ENCODE peak calls at places on chromosome 9, in ten cellular contexts. R, W, G, Y, X, J, N, T, D and Z are unnamed samples.

GRCh38 chr9:122941560-122942234 is 877 bp downstream of the RABGAP1 start:
- DNase-seq in R (no peak), W (peak), G (no peak), Y (no peak), X (no peak), J (peak), N (no peak), T (no peak), D (no peak), Z (no peak)

GRCh38 chr9:94920439-94920951 is 194.0 kb downstream of the AOPEP start:
- DNase-seq in R (no peak), W (peak), G (no peak), Y (no peak), X (no peak), J (peak), N (peak), T (no peak), D (no peak), Z (peak)

GRCh38 chr9:68507098-68507795 is 33.4 kb downstream of the TMEM252 start:
- DNase-seq in R (no peak), W (peak), G (peak), Y (no peak), X (no peak), J (peak), N (no peak), T (no peak), D (no peak), Z (no peak)

GRCh38 chr9:126009047-126009446 is 261.9 kb downstream of the PBX3 start:
- DNase-seq in R (no peak), W (no peak), G (peak), Y (no peak), X (peak), J (no peak), N (no peak), T (no peak), D (no peak), Z (no peak)

GRCh38 chr9:108994695-108995094 is 18.6 kb downstream of the CTNNAL1 start:
- DNase-seq in R (no peak), W (no peak), G (peak), Y (no peak), X (no peak), J (peak), N (peak), T (no peak), D (no peak), Z (no peak)

GRCh38 chr9:470795-471194 is 256.1 kb downstream of the DOCK8 start:
- DNase-seq in R (no peak), W (no peak), G (peak), Y (no peak), X (no peak), J (no peak), N (no peak), T (no peak), D (no peak), Z (no peak)

GRCh38 chr9:125074976-125075375 is 68.4 kb downstream of the SCAI start:
- DNase-seq in R (no peak), W (no peak), G (no peak), Y (no peak), X (no peak), J (no peak), N (no peak), T (no peak), D (no peak), Z (no peak)

GRCh38 chr9:95605087-95605486 is 88.3 kb upstream of the PTCH1 start:
- DNase-seq in R (no peak), W (no peak), G (no peak), Y (no peak), X (no peak), J (no peak), N (no peak), T (no peak), D (no peak), Z (no peak)

GRCh38 chr9:133103987-133104505 is 17.0 kb downstream of the RALGDS start:
- DNase-seq in R (no peak), W (no peak), G (no peak), Y (no peak), X (no peak), J (no peak), N (no peak), T (no peak), D (no peak), Z (no peak)

GRCh38 chr9:91188719-91189590 is 172.8 kb downstream of the AUH start:
- DNase-seq in R (no peak), W (no peak), G (no peak), Y (no peak), X (no peak), J (no peak), N (no peak), T (no peak), D (no peak), Z (no peak)

GRCh38 chr9:99433555-99433954 is 211.5 kb downstream of the SEC61B start:
- DNase-seq in R (no peak), W (peak), G (no peak), Y (no peak), X (peak), J (peak), N (no peak), T (no peak), D (no peak), Z (no peak)

GRCh38 chr9:127637322-127637847 is 25.3 kb downstream of the STXBP1 start:
- DNase-seq in R (no peak), W (peak), G (no peak), Y (no peak), X (no peak), J (peak), N (no peak), T (no peak), D (no peak), Z (peak)

GRCh38 chr9:69200071-69200470 is 26.0 kb downstream of the TJP2 start:
- DNase-seq in R (no peak), W (no peak), G (no peak), Y (no peak), X (peak), J (peak), N (no peak), T (no peak), D (no peak), Z (no peak)

GRCh38 chr9:137757613-137758029 is 120.0 kb upstream of the CACNA1B start:
- DNase-seq in R (peak), W (no peak), G (peak), Y (no peak), X (peak), J (peak), N (no peak), T (no peak), D (peak), Z (no peak)

GRCh38 chr9:133048595-133048994 is 13.2 kb upstream of the CEL start:
- DNase-seq in R (peak), W (peak), G (peak), Y (no peak), X (peak), J (peak), N (no peak), T (no peak), D (no peak), Z (no peak)